ENCODE peak calls at places on chromosomes 5 and 9, in four cellular contexts. H is A549, A is Calu3, I is RCC 7860. Y is an unnamed sample.

GRCh38 chr9:78028926-78029325 is 2.7 kb downstream of the GNAQ start:
- DNase-seq in H (no peak), A (no peak), I (no peak), Y (no peak)

GRCh38 chr9:95512751-95513120 is 4.0 kb downstream of the PTCH1 start:
- DNase-seq in H (no peak), A (no peak), I (no peak), Y (no peak)

GRCh38 chr5:168712280-168712924 is 133.2 kb upstream of the PANK3 start:
- DNase-seq in H (peak; percentile 79), A (peak; percentile 37), I (peak; percentile 98), Y (peak; percentile 85)

GRCh38 chr5:93570294-93571110 is 10.5 kb downstream of the NR2F1-AS1 start:
- DNase-seq in H (no peak), A (no peak), I (no peak), Y (no peak)

GRCh38 chr5:132203464-132203818 is 24.2 kb downstream of the P4HA2 start:
- DNase-seq in H (no peak), A (no peak), I (no peak), Y (peak; percentile 25)

GRCh38 chr9:95085036-95085770 is 232.3 kb downstream of the FANCC start:
- DNase-seq in H (no peak), A (no peak), I (no peak), Y (no peak)

GRCh38 chr9:27491164-27491563 is 32.9 kb upstream of the IFNK start:
- DNase-seq in H (no peak), A (no peak), I (no peak), Y (no peak)

GRCh38 chr5:137699291-137700281 is 36.3 kb downstream of the KLHL3 start:
- DNase-seq in H (no peak), A (no peak), I (no peak), Y (no peak)

GRCh38 chr9:110835404-110835803 is 166.8 kb downstream of the MUSK start:
- DNase-seq in H (peak; percentile 43), A (no peak), I (peak; percentile 93), Y (no peak)

GRCh38 chr5:39209924-39210323 is 9.4 kb downstream of the FYB1 start:
- DNase-seq in H (no peak), A (no peak), I (no peak), Y (no peak)

GRCh38 chr5:148858106-148858505 is 31.7 kb downstream of the ADRB2 start:
- DNase-seq in H (no peak), A (no peak), I (no peak), Y (no peak)

GRCh38 chr9:26264709-26265601 is 586.7 kb upstream of the TUSC1 start:
- DNase-seq in H (no peak), A (no peak), I (peak; percentile 99), Y (no peak)

GRCh38 chr5:146457431-146457830 is 10.3 kb downstream of the TCERG1 start:
- DNase-seq in H (no peak), A (no peak), I (no peak), Y (no peak)

GRCh38 chr5:58184910-58185309 is 275.0 kb downstream of the PLK2 start:
- DNase-seq in H (no peak), A (no peak), I (peak; percentile 76), Y (no peak)

GRCh38 chr5:133240425-133241091 is 188.7 kb downstream of the HSPA4 start:
- DNase-seq in H (peak; percentile 95), A (peak; percentile 76), I (peak; percentile 96), Y (no peak)

GRCh38 chr5:51378415-51378777 is 4.9 kb upstream of the ISL1 start:
- DNase-seq in H (no peak), A (no peak), I (no peak), Y (no peak)

GRCh38 chr5:160938532-160938931 is 86.5 kb upstream of the ATP10B start:
- DNase-seq in H (no peak), A (peak; percentile 49), I (no peak), Y (no peak)

GRCh38 chr9:114811301-114811700 is 5.5 kb upstream of the TNFSF15 start:
- DNase-seq in H (no peak), A (peak; percentile 57), I (no peak), Y (no peak)

GRCh38 chr5:91178461-91178860 is 204.7 kb downstream of the ARRDC3 start:
- DNase-seq in H (no peak), A (no peak), I (no peak), Y (no peak)

GRCh38 chr5:141783599-141784296 is 94.5 kb downstream of the PCDH1 start:
- DNase-seq in H (no peak), A (peak; percentile 70), I (peak; percentile 25), Y (no peak)

GRCh38 chr5:144237851-144238250 is 67.2 kb downstream of the KCTD16 start:
- DNase-seq in H (no peak), A (no peak), I (no peak), Y (no peak)

GRCh38 chr9:126723807-126724172 is 81.0 kb upstream of the ZBTB43 start:
- DNase-seq in H (no peak), A (no peak), I (no peak), Y (no peak)

GRCh38 chr9:109244179-109245132 is 76.4 kb downstream of the EPB41L4B start:
- DNase-seq in H (peak; percentile 62), A (peak; percentile 66), I (peak; percentile 46), Y (peak; percentile 87)

GRCh38 chr9:137073992-137074399 is 3.3 kb upstream of the UAP1L1 start:
- DNase-seq in H (no peak), A (no peak), I (no peak), Y (no peak)

GRCh38 chr9:137227057-137227852 is at the start of gene RNF224:
- DNase-seq in H (peak; percentile 78), A (peak; percentile 92), I (peak; percentile 70), Y (peak; percentile 91)

GRCh38 chr5:82662340-82662739 is 384.2 kb upstream of the RPS23 start:
- DNase-seq in H (no peak), A (no peak), I (no peak), Y (no peak)

GRCh38 chr5:11298877-11299276 is 537.8 kb upstream of the DAP start:
- DNase-seq in H (no peak), A (no peak), I (no peak), Y (no peak)

GRCh38 chr9:99863955-99864354 is 42.3 kb downstream of the NR4A3 start:
- DNase-seq in H (no peak), A (no peak), I (no peak), Y (no peak)

GRCh38 chr9:112755675-112756074 is 5.1 kb downstream of the SNX30 start:
- DNase-seq in H (no peak), A (no peak), I (no peak), Y (no peak)

GRCh38 chr9:12554636-12555035 is 138.5 kb upstream of the TYRP1 start:
- DNase-seq in H (no peak), A (peak; percentile 1), I (peak; percentile 8), Y (no peak)

GRCh38 chr5:123947797-123948196 is 435.8 kb downstream of the CSNK1G3 start:
- DNase-seq in H (no peak), A (no peak), I (no peak), Y (no peak)